ENCODE peak calls at places on chromosomes 5 and 9, in nine cellular contexts. K is heart left ventricle, S is kidney, V is iPS DF 6.9, U is OCI-LY7, X is upper lobe of right lung, F is endothelial cell of umbilical vein, R is IMR-90, M is lower lobe of right lung. G is an unnamed sample. For H3K4me1, the result is how much of the 10 kb centered on the place peaks cover.

GRCh38 chr5:65893749-65894430 is 32.5 kb upstream of the ERBIN start:
- DNase-seq in K (no peak), S (no peak), V (no peak), U (no peak), X (no peak), F (no peak), R (no peak), M (no peak), G (no peak)

GRCh38 chr9:6829027-6829426 is 71.3 kb downstream of the KDM4C start:
- DNase-seq in K (no peak), S (no peak), V (no peak), U (no peak), X (no peak), F (no peak), R (peak), M (no peak), G (no peak)

GRCh38 chr5:127518319-127518621 is 830 bp downstream of the PRRC1 start:
- DNase-seq in K (no peak), S (no peak), V (no peak), U (peak), X (no peak), F (no peak), R (peak), M (no peak), G (peak)

GRCh38 chr5:174775071-174775470 is 50.7 kb downstream of the MSX2 start:
- DNase-seq in K (no peak), S (no peak), V (no peak), U (no peak), X (no peak), F (no peak), R (no peak), M (no peak), G (no peak)

GRCh38 chr9:128921881-128922763 is 1.3 kb downstream of the PHYHD1 start:
- DNase-seq in K (peak), S (peak), V (peak), U (peak), X (peak), F (peak), R (peak), M (peak), G (no peak)

GRCh38 chr9:92444841-92445240 is 20.6 kb upstream of the OMD start:
- DNase-seq in K (no peak), S (no peak), V (no peak), U (no peak), X (no peak), F (no peak), R (no peak), M (no peak), G (no peak)

GRCh38 chr9:36597412-36598178 is 24.9 kb downstream of the MELK start:
- DNase-seq in K (no peak), S (no peak), V (no peak), U (peak), X (no peak), F (peak), R (peak), M (no peak), G (no peak)

GRCh38 chr5:79417495-79417894 is 96.4 kb downstream of the HOMER1 start:
- DNase-seq in K (no peak), S (no peak), V (no peak), U (no peak), X (no peak), F (no peak), R (no peak), M (no peak), G (no peak)

GRCh38 chr9:70352802-70353201 is 61.7 kb downstream of the KLF9 start:
- DNase-seq in K (no peak), S (no peak), V (no peak), U (no peak), X (no peak), F (peak), R (no peak), M (no peak), G (no peak)

GRCh38 chr5:111299831-111300432 is 75.7 kb downstream of the CAMK4 start:
- DNase-seq in K (no peak), S (no peak), V (no peak), U (no peak), X (no peak), F (no peak), R (no peak), M (no peak), G (no peak)

GRCh38 chr5:121962943-121963342 is 1.2 kb downstream of the SRFBP1 start:
- DNase-seq in K (no peak), S (no peak), V (no peak), U (no peak), X (no peak), F (no peak), R (peak), M (no peak), G (no peak)

GRCh38 chr5:178757410-178757809 is 27.0 kb upstream of the ZNF354A start:
- DNase-seq in K (no peak), S (no peak), V (no peak), U (no peak), X (no peak), F (no peak), R (no peak), M (no peak), G (no peak)

GRCh38 chr9:108569624-108570023 is 286.2 kb downstream of the ACTL7B start:
- DNase-seq in K (no peak), S (no peak), V (no peak), U (no peak), X (no peak), F (no peak), R (peak), M (no peak), G (no peak)

DNA sequence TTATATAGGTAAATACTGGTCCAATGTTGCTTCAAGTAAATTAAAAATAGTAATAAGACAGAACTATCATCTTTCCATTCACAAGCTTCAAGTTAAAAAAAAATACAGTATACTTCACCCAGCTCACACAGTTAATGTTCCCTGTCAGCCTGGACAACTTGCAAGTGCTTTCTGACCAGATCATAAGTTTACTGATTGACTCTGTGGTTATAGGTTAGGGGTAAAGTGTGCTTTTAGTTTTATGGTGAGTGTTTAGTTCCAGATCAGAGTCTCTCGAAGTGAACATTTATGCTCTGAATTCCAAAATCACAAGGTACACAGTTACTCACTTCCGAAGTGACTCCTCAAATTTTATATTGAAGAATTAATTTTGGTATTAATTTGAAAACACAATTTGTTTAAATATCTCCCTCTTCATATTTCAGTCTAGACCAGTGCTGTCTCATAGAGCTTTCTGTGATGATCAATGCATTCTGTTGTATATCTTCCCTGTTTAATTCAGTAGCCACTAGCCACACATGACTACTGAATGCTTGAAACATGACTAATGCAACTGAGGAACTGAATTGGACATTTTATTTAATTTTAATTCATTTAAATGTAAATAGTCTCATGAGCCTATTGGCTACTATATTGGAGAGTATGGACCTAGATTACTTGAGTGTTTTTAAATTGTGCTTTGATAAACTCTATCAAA is 90.7 kb downstream of the MEF2C start:
- DNase-seq in K (no peak), S (no peak), V (no peak), U (no peak), X (no peak), F (no peak), R (peak), M (no peak), G (no peak)
- H3K27ac ChIP-seq in K (no peak), S (no peak), V (no peak), U (no peak), X (no peak), F (no peak), R (no peak), M (no peak), G (no peak)

GRCh38 chr9:137192448-137192780 is 3.9 kb downstream of the SSNA1 start:
- DNase-seq in K (no peak), S (no peak), V (no peak), U (no peak), X (no peak), F (no peak), R (no peak), M (no peak), G (no peak)
- H3K4me1 ChIP-seq in K (half or more), S (under half), V (under half), U (under half), X (under half), F (under half), R (under half), M (half or more), G (under half)

GRCh38 chr5:62578540-62578939 is at the start of gene LRRC70:
- DNase-seq in K (peak), S (no peak), V (no peak), U (peak), X (no peak), F (peak), R (peak), M (no peak), G (peak)
- H3K4me3 ChIP-seq in K (peak), S (peak), V (no peak), U (no peak), X (peak), F (peak), R (no peak), M (peak), G (no peak)

DNA sequence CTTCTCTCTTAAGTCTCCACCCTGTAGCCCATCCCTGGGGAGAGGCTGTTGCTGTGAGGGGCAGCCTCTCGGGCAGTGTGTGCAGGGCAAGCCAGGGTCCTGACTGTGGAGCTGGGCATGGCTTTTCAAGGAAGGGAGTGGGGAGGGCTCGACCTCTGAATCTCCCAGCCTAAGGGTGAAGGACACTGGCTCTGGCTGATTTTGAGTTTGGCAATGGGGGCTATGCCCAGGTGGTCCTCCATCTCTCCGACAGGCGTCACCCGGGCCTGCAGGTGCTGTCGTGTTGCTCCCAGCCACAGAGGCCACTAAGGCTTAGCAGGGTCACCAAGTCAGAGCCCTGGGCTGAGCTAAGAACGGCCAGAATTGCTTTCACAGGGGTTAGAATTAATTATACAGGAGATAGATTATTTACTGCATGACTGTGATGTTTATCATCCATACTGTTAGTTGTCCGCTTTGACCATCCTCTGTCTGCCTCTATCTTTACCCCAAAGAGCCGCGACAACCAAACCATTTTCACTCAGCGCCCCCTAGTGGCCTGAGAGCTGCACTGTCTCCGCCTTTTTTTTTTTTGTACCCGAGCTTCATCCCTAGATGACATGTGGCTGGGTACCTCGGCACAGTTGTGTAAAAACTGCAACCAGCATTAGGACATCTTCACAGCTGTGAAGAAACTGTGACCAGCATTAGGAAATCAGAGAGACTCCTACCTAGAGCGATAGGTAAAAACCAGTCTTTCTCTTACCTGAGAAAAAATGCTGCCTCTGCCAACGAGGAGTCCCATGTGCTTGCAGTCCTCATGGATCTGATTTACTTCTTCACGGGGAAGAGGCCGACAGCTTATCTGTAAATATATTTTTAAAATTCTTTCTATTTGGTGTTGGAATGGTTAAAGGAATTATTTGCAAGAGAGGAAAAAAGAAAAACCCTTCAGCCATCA is 44.5 kb downstream of the AGXT2 start:
- DNase-seq in K (peak), S (no peak), V (peak), U (peak), X (peak), F (peak), R (peak), M (peak), G (no peak)
- H3K27ac ChIP-seq in K (no peak), S (no peak), V (no peak), U (no peak), X (no peak), F (no peak), R (no peak), M (no peak), G (no peak)

DNA sequence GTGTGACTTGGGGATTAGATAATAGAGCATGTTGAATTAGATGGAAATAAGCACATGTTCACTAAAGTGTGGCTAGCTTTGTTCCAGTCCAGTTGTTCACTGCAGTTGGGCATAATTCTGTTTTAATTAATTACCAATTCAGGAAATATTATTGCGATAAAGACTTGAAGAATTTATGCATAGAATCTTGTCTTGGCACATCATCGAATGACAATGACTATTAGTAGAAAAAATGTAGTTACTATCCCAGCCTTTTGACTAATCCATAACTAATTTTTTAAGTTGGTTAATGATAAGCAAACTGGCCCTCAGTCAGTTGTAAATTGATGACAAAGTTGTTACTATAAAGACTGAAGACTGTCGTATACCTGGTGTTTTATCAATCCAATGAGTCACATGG is 10.5 kb downstream of the LNPEP start:
- DNase-seq in K (no peak), S (no peak), V (no peak), U (no peak), X (no peak), F (no peak), R (no peak), M (no peak), G (no peak)
- H3K4me1 ChIP-seq in K (under half), S (under half), V (under half), U (under half), X (under half), F (under half), R (under half), M (under half), G (half or more)

GRCh38 chr5:35819026-35819425 is 37.7 kb upstream of the IL7R start:
- DNase-seq in K (no peak), S (no peak), V (no peak), U (no peak), X (no peak), F (no peak), R (no peak), M (no peak), G (no peak)
- H3K4me3 ChIP-seq in K (no peak), S (no peak), V (no peak), U (no peak), X (no peak), F (no peak), R (no peak), M (no peak), G (peak)